ENCODE peak calls at places on chromosomes 4 and X, in ten cellular contexts. Q is stimulated activated CD4-positive, alpha-beta T cell treated with anti-CD3 and anti-CD28 coated beads, Interleukin-2, amount 100 ng/mL, for 48 hours; Y is HCT116; P is right cardiac atrium; C is nephron progenitor cell; M is NCI-H510A; S is T47D; I is T-helper 9 cell; H is progenitor cell of endocrine pancreas; T is heart right ventricle. U is an unnamed sample.

GRCh38 chrX:40099046-40099968 is 1.5 kb upstream of the BCOR start:
- DNase-seq in Q (no peak), Y (no peak), P (peak), C (peak), M (no peak), S (peak), I (peak), H (no peak), T (peak), U (peak)

GRCh38 chrX:20265726-20266681 is 705 bp downstream of the RPS6KA3 start:
- DNase-seq in Q (no peak), Y (no peak), P (peak), C (peak), M (peak), S (no peak), I (peak), H (peak), T (peak), U (peak)

GRCh38 chr4:93334003-93334402 is 494.6 kb upstream of the ATOH1 start:
- DNase-seq in Q (no peak), Y (no peak), P (no peak), C (no peak), M (no peak), S (no peak), I (no peak), H (no peak), T (no peak), U (no peak)

GRCh38 chr4:70061980-70062379 is 11.7 kb downstream of the HTN1 start:
- DNase-seq in Q (no peak), Y (no peak), P (no peak), C (no peak), M (no peak), S (no peak), I (no peak), H (no peak), T (no peak), U (no peak)

GRCh38 chr4:26719954-26720552 is 136.2 kb downstream of the TBC1D19 start:
- DNase-seq in Q (no peak), Y (peak), P (no peak), C (no peak), M (no peak), S (peak), I (no peak), H (no peak), T (no peak), U (no peak)

GRCh38 chr4:105453550-105454201 is 20.2 kb downstream of the PPA2 start:
- DNase-seq in Q (no peak), Y (no peak), P (no peak), C (no peak), M (no peak), S (no peak), I (no peak), H (no peak), T (no peak), U (no peak)

GRCh38 chrX:103877571-103877970 is 45.5 kb upstream of the RAB9B start:
- DNase-seq in Q (no peak), Y (no peak), P (no peak), C (no peak), M (no peak), S (no peak), I (no peak), H (no peak), T (no peak), U (no peak)

GRCh38 chrX:119690921-119691716 is 1.8 kb downstream of the SEPTIN6 start:
- DNase-seq in Q (no peak), Y (no peak), P (peak), C (peak), M (no peak), S (no peak), I (peak), H (no peak), T (no peak), U (no peak)

GRCh38 chrX:76971393-76972376 is 475.5 kb upstream of the FGF16 start:
- DNase-seq in Q (no peak), Y (no peak), P (no peak), C (no peak), M (no peak), S (no peak), I (no peak), H (no peak), T (no peak), U (no peak)